ENCODE peak calls at places on chromosomes 12 and 14, in four cellular contexts. F is neural crest cell, Z is cardiac fibroblast, L is astrocyte. T is an unnamed sample.

GRCh38 chr14:105431256-105431655 is 11.6 kb downstream of the MTA1 start:
- DNase-seq in L (no peak), F (no peak), Z (no peak), T (no peak)

GRCh38 chr14:105075364-105076295 is 10.4 kb upstream of the GPR132 start:
- DNase-seq in Z (no peak), L (no peak), F (no peak), T (peak; percentile 30)

GRCh38 chr14:50830044-50830931 is 674 bp downstream of the NIN start:
- DNase-seq in Z (peak; percentile 51), L (peak; percentile 34), F (peak; percentile 60), T (no peak)

GRCh38 chr14:61514006-61514830 is 181.1 kb upstream of the HIF1A start:
- DNase-seq in Z (no peak), L (peak; percentile 80), F (no peak), T (no peak)

GRCh38 chr12:108612788-108613282 is 15.0 kb upstream of the TMEM119 start:
- DNase-seq in L (peak; percentile 22), Z (no peak), F (no peak), T (no peak)

GRCh38 chr12:91249059-91250055 is 66.7 kb upstream of the DCN start:
- DNase-seq in F (no peak), Z (peak; percentile 48), L (no peak), T (no peak)

GRCh38 chr14:93132472-93133065 is 16.8 kb upstream of the ITPK1 start:
- DNase-seq in L (peak; percentile 7), F (peak; percentile 40), Z (peak; percentile 67), T (peak; percentile 19)

GRCh38 chr14:24293525-24293924 is 6.1 kb downstream of the DHRS1 start:
- DNase-seq in F (no peak), Z (no peak), L (no peak), T (no peak)

GRCh38 chr12:48882325-48882687 is 16.6 kb upstream of the RND1 start:
- DNase-seq in L (peak; percentile 59), F (no peak), Z (peak; percentile 30), T (no peak)

GRCh38 chr12:14332482-14332881 is 33.0 kb upstream of the ATF7IP start:
- DNase-seq in L (no peak), F (no peak), Z (no peak), T (no peak)

GRCh38 chr14:83826838-83827237 is 1703.1 kb upstream of the FLRT2 start:
- DNase-seq in L (no peak), F (no peak), Z (peak; percentile 14), T (peak; percentile 11)

GRCh38 chr12:25001311-25001710 is 52.4 kb upstream of the BCAT1 start:
- DNase-seq in Z (no peak), F (no peak), L (peak; percentile 48), T (no peak)

GRCh38 chr12:21483531-21483930 is 17.9 kb downstream of the RECQL start:
- DNase-seq in L (no peak), F (no peak), Z (no peak), T (no peak)

GRCh38 chr14:44795725-44796124 is 166.0 kb downstream of the KLHL28 start:
- DNase-seq in F (no peak), Z (no peak), L (no peak), T (no peak)

GRCh38 chr12:41661141-41661540 is 473.0 kb downstream of the PDZRN4 start:
- DNase-seq in F (no peak), L (no peak), Z (no peak), T (no peak)

GRCh38 chr12:48681416-48681737 is 661 bp downstream of the KANSL2 start:
- DNase-seq in F (no peak), Z (peak; percentile 33), L (no peak), T (no peak)

GRCh38 chr14:94176808-94177207 is 2.7 kb downstream of the PPP4R4 start:
- DNase-seq in F (no peak), L (no peak), Z (no peak), T (no peak)

GRCh38 chr12:59041241-59042121 is 121.2 kb upstream of the LRIG3 start:
- DNase-seq in Z (peak; percentile 96), F (no peak), L (peak; percentile 95), T (peak; percentile 89)

GRCh38 chr14:89736866-89737265 is 217.7 kb downstream of the EFCAB11 start:
- DNase-seq in L (no peak), Z (no peak), F (no peak), T (no peak)

GRCh38 chr14:103372552-103373304 is 12.5 kb upstream of the MARK3 start:
- DNase-seq in Z (peak; percentile 97), F (no peak), L (peak; percentile 87), T (peak; percentile 92)

GRCh38 chr12:9869307-9870161 is at the start of gene CLEC2B:
- DNase-seq in F (no peak), Z (peak; percentile 95), L (peak; percentile 76), T (peak; percentile 56)

GRCh38 chr12:575129-575502 is 88.1 kb downstream of the NINJ2 start:
- DNase-seq in L (no peak), Z (peak; percentile 32), F (no peak), T (no peak)

GRCh38 chr12:94663702-94664101 is 13.3 kb upstream of the TMCC3 start:
- DNase-seq in F (no peak), Z (no peak), L (no peak), T (no peak)

GRCh38 chr14:77186911-77187648 is 5.5 kb downstream of the TMEM63C start:
- DNase-seq in Z (peak; percentile 49), F (no peak), L (peak; percentile 90), T (no peak)

GRCh38 chr14:97219356-97220017 is 422.3 kb downstream of the VRK1 start:
- DNase-seq in F (no peak), Z (no peak), L (no peak), T (no peak)

GRCh38 chr14:68663385-68664076 is 129.3 kb downstream of the ZFP36L1 start:
- DNase-seq in F (no peak), L (peak; percentile 99), Z (peak; percentile 59), T (peak; percentile 91)

GRCh38 chr12:56042430-56043203 is 899 bp downstream of the RPS26 start:
- DNase-seq in Z (no peak), F (no peak), L (no peak), T (no peak)

GRCh38 chr14:39212034-39212433 is 21.7 kb upstream of the MIA2 start:
- DNase-seq in F (no peak), L (no peak), Z (peak; percentile 40), T (peak; percentile 8)

GRCh38 chr12:86186449-86186848 is 69.7 kb downstream of the MGAT4C start:
- DNase-seq in F (no peak), L (no peak), Z (no peak), T (no peak)

GRCh38 chr12:2697057-2697456 is 97.7 kb upstream of the FKBP4 start:
- DNase-seq in L (no peak), F (no peak), Z (no peak), T (no peak)

GRCh38 chr12:78651755-78652154 is 212.8 kb upstream of the SYT1 start:
- DNase-seq in Z (no peak), L (peak; percentile 26), F (no peak), T (no peak)

GRCh38 chr14:34874386-34875030 is 652 bp downstream of the BAZ1A start:
- DNase-seq in F (peak; percentile 50), L (peak; percentile 11), Z (peak; percentile 64), T (peak; percentile 31)

GRCh38 chr14:89247457-89248122 is 169.4 kb downstream of the FOXN3 start:
- DNase-seq in Z (no peak), F (no peak), L (no peak), T (no peak)

GRCh38 chr12:15883536-15883935 is 1.3 kb downstream of the STRAP start:
- DNase-seq in F (no peak), L (no peak), Z (no peak), T (no peak)

DNA sequence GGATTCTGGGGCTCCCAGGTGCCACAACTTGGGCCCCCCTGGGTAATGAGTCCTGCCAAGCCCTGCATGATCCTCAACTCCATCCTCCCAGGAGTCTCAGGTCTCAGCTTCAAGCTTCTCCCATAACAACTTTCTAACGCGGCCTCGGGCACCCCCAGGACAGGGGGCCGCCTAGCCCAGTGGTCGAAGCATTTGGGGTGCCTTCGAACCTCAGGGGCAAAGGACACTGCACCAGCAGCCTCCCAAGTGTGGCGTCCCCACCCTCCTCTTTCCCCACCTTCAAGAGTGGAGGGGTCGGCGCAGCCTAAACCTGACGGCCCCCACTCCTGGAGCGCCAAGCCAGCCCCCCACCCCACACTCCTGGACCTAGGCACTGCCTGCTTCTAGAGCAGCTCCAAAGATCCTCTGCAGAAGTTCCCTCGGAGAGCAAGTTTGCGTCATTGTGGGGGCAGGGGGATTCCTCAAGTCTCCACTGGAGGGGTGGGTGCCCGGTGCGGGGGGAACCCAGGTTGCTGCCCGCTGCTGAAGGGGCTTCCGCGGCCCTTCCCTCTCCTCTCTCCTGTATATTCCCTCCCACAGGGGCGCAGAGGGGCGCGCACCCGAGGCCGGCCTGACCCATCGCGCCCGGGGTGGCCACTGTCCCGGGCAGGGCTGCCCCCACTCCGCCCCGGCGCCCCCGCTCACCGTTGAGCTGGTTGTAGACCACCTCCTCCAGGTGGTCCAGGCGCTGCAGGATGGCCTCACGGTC is 933 bp downstream of the GALNT9 start:
- DNase-seq in Z (no peak), F (no peak), L (no peak), T (no peak)
- TF ChIP-seq CTCF in Z (no peak), F (no peak), L (no peak), T (no peak)

DNA sequence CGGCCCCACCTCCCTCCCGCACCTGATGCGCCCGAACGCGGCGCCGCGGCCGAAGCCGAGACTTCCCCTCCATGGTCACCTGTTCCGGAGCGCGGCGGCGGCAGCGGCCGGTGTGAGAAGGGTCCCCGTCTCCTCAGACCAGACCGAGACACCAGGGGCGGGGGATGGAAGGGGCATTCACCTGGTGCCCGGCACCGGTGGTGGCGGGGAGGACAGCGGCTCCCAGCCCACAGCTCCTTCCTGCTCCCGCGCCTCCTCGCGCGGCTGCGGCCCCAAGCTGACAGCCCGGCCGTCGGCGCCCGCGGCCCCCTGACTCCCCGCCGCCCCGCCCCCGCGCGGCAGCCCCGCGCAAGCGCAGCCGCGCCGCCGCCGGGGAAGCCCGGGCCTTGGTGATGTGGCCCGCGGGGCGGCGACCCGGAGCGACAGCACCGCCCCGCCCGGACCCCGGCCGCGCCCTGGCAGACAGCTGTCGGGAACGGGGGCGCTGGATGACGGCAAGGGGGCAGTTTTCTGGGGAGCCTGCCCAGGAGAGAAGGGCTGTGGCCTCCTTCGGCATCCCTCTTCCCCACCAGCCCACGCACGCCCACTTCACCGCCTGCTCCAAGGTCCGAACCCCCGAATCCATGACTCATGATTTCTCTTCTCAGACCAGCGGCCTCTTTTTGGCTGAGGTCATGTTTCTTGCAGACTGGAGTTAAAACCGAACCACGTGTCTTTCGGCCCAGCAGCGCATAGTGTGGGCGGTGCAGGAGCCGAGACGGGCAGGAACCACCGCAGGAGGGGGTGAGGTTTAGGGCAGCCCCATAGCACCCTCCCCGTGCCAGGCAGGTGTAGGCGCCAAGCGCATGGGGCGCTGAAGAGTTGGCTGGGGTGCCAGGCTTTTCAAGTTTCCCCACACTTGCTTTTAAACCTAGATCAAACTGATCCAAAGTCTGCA is at the start of gene SLC41A2:
- DNase-seq in Z (peak; percentile 96), F (peak; percentile 64), L (peak; percentile 94), T (peak; percentile 92)
- TF ChIP-seq CTCF in Z (no peak), F (peak; percentile 49), L (no peak), T (peak; percentile 37)

GRCh38 chr14:30657606-30658163 is 35.6 kb downstream of the SCFD1 start:
- DNase-seq in Z (peak; percentile 24), L (no peak), F (no peak), T (no peak)
- TF ChIP-seq CTCF in Z (peak; percentile 26), L (peak; percentile 31), F (peak; percentile 62), T (peak; percentile 71)

DNA sequence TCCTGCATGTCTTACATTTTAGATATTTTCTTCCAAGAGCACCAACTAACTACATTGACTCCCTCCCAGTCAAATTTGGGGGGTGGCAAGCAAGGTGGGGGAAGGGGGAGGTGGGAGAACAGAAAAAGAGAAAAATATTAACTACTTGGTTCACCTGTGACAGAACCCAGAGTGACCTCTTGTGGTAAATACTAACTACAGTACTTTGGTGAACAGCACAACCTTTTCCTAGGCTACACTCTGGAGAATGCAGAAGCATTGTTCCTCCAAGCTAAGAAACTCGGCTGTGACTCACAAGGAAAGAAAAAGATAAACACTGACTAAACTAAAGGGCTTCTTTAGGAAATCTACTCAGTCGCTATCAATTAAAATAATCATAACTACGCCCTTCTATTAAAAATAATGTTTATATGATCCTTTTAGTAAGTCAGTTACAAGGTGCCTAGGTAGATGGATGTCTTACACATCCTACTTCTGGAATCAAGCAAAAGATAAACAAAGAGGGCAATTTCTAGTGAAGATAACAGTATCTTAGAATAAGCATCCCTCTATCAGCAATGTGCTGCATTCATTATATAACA is 5.4 kb downstream of the KCNH5 start:
- DNase-seq in L (peak; percentile 69), Z (peak; percentile 88), F (no peak), T (peak; percentile 50)
- TF ChIP-seq CTCF in L (peak; percentile 13), Z (peak; percentile 31), F (peak; percentile 71), T (peak; percentile 58)